ENCODE peak calls at places on chromosomes 11 and 22, in four cellular contexts. N, D, B and W are unnamed samples.

GRCh38 chr11:94417386-94417987 is 16.3 kb upstream of the GPR83 start:
- DNase-seq in B (no peak), N (no peak), D (no peak), W (no peak)

GRCh38 chr22:44597616-44598015 is 99.6 kb upstream of the RTL6 start:
- DNase-seq in N (no peak), B (no peak), D (no peak), W (no peak)

GRCh38 chr11:789951-790350 is at the start of gene CEND1:
- DNase-seq in N (no peak), B (no peak), D (peak), W (peak)

GRCh38 chr11:130427049-130427388 is 1.4 kb downstream of the ADAMTS8 start:
- DNase-seq in N (no peak), D (no peak), B (no peak), W (no peak)

GRCh38 chr11:45145421-45146071 is 893 bp upstream of the PRDM11 start:
- DNase-seq in N (no peak), D (no peak), B (no peak), W (no peak)

GRCh38 chr22:49016909-49017768 is 810.5 kb downstream of the BRD1 start:
- DNase-seq in D (no peak), B (no peak), N (no peak), W (no peak)

GRCh38 chr11:92440701-92441338 is 216.2 kb downstream of the FAT3 start:
- DNase-seq in D (no peak), B (no peak), N (no peak), W (no peak)

GRCh38 chr11:18270102-18270501 is 4.0 kb downstream of the SAA1 start:
- DNase-seq in N (no peak), D (no peak), B (no peak), W (no peak)

GRCh38 chr22:39444937-39445465 is 11.8 kb upstream of the MGAT3 start:
- DNase-seq in B (no peak), D (no peak), N (no peak), W (no peak)

GRCh38 chr11:3218483-3219280 is at the start of gene MRGPRG:
- DNase-seq in N (no peak), D (no peak), B (no peak), W (peak)

GRCh38 chr11:38791346-38791961 is 2193.4 kb upstream of the RAG2 start:
- DNase-seq in N (no peak), D (peak), B (peak), W (peak)

GRCh38 chr22:50530280-50530856 is 556 bp upstream of the TYMP start:
- DNase-seq in B (peak), D (no peak), N (no peak), W (peak)
- TF ChIP-seq SPI1 in B (no peak), D (no peak), N (no peak), W (no peak)

DNA sequence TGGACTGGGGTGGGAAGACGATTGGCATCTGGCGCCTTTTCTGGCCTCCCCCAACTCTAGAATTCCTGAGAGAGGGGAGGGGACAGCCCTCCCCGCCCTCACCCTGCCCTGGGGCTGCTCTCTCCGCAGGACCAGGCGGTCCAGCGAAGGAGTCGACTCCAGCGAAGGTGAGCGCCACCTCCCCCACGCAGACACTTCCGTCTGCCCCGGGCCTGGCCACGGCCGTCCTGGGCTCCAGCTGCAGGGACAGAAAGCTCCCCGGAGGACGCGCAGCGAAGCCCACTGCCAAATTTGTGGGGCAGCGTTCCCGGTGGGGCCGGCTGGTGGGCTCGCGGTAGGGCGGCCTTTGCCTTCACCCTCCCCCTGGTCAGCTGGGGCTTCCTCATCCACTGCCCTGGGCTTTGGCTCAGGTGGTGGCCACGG is 670 bp downstream of the SSH3 start:
- DNase-seq in D (peak), B (no peak), N (no peak), W (no peak)
- TF ChIP-seq SPI1 in D (no peak), B (no peak), N (no peak), W (no peak)

DNA sequence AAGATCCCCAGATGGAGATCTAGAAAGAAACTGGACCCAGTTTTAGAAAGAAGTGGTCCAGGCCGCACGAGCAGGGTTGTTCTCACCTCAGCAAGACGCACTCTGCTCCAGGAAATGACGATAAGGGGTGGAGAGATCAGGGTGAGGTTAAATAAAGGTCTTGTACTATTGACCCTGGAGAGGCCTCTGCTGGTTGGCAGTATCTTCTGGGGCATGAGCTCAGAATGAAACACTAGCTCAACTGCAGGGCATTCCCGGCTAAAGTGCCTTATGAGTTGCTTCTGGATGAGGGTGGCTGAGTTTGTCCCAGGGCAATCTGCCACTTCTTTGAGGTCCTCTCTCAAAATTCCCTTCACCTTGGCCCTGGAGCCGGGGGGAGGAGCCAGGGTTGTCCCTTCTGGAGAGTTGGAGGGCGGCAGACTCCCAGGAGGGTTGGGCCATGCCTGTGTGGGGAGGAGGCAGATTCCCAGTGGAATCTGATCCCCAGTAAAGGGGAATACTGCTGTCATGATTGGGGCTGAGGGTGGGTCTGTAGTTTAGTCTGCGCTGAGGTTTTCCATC is 10.9 kb downstream of the USP2 start:
- DNase-seq in D (no peak), N (no peak), B (no peak), W (no peak)
- TF ChIP-seq SPI1 in D (no peak), N (no peak), B (no peak), W (no peak)

DNA sequence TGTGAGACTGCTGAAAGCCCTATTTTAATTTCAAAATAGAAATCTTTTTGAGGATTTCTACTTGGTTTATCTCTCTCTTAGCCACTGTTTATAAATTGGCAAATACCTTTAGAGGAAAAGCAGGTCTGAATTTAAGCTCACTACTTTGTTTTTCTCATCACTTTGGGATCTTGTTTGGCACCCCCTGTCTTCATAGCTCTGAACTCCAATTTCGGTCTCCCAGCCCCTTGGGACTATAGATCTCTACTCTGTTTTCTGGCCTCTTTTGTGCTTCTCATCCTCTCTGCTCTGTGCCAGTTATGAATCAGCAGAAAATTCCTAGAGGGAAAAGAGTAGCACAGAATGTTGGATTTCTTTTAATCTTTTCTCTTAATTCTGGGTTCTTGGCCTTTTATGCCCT is 118.3 kb downstream of the CYP2R1 start:
- DNase-seq in D (no peak), N (no peak), B (no peak), W (no peak)
- TF ChIP-seq SPI1 in D (no peak), N (no peak), B (no peak), W (no peak)

GRCh38 chr11:116774661-116775060 is 1.9 kb upstream of the BUD13 start:
- DNase-seq in N (no peak), B (no peak), D (no peak), W (no peak)

GRCh38 chr11:116775975-116776374 is 3.2 kb upstream of the BUD13 start:
- DNase-seq in N (no peak), D (no peak), B (no peak), W (no peak)

GRCh38 chr11:116777056-116777455 is 4.3 kb upstream of the BUD13 start:
- DNase-seq in N (no peak), D (no peak), B (no peak), W (no peak)

GRCh38 chr11:116776522-116776984 is 3.8 kb upstream of the BUD13 start:
- DNase-seq in B (no peak), D (no peak), N (no peak), W (no peak)

GRCh38 chr11:116778556-116778955 is 5.8 kb upstream of the BUD13 start:
- DNase-seq in N (no peak), B (no peak), D (no peak), W (no peak)
- TF ChIP-seq SPI1 in N (no peak), B (no peak), D (no peak), W (no peak)

DNA sequence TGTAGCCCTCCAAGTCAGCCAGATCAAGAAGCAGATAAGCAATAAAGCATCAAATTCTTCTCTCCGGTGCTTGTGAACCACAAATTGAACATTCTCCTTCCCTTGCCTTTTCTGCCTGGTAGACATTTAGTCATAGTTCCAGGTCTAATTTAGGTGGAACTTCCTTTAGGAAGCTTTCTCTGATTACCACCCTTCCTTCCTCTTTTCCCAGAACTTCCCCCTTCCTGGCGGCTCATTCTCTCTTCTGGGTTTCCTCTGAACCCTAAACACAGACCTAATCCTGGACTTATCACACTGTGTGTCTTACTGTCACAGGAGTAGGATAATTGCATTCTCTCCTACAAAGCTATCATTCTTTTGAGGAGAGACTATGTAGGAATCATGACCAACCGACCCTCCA is 61.9 kb downstream of the RCN1 start:
- DNase-seq in N (no peak), B (no peak), D (no peak), W (no peak)
- TF ChIP-seq SPI1 in N (no peak), B (no peak), D (no peak), W (no peak)

GRCh38 chr11:124724854-124725718 is 14.7 kb upstream of the NRGN start:
- DNase-seq in D (no peak), N (peak), B (no peak), W (no peak)
- TF ChIP-seq SPI1 in D (no peak), N (no peak), B (no peak), W (no peak)

DNA sequence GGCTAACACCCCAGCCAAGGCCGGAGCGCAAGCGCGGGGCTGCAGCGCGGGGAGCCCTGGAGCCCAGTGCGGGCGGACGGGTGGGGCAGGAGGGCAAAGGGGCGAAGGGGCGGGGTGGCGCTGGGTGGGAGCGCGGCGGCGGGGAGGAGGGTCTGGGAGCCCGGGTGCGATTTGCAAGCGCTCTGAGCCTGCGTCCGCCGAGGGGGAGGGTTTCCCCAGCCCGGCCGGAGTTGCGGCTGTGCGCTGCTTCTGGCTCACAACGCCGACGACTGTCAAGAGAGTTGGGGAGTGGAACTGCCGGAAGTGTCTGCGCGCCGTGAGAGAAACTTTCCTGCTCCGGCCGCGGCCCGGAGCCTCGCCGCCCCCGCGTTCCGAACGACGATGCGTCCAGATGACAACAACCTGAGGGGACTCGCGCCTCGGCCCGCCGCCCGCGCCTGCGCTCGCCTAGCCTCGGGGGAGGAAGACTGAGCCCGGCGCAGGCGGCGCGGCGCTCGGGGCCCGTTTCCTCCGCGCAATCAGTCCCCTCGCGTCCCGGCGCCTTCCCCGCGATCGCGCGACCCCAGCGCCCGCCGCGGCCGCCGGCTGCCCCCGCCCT is at the start of gene ARHGAP42:
- DNase-seq in N (no peak), D (peak), B (peak), W (peak)
- TF ChIP-seq SPI1 in N (no peak), D (no peak), B (no peak), W (no peak)

GRCh38 chr22:37633693-37634504 is 5.6 kb upstream of the SH3BP1 start:
- DNase-seq in N (peak), D (peak), B (peak), W (peak)
- TF ChIP-seq SPI1 in N (peak), D (no peak), B (peak), W (peak)